ENCODE peak calls at places on chromosome 6, in ten cellular contexts. W is CD8-positive, alpha-beta T cell; Z is NCI-H510A; G is dorsolateral prefrontal cortex; L is activated CD8-positive, alpha-beta T cell treated with anti-CD3 and anti-CD28 coated beads for 36 hours; E is D341Med; Q is brain microvascular endothelial cell; R is PC-9; Y is effector CD4-positive, alpha-beta T cell; U is thoracic aorta. C is an unnamed sample.

GRCh38 chr6:16976418-16977183 is 125.2 kb upstream of the STMND1 start:
- DNase-seq in W (no peak), Z (no peak), G (no peak), L (no peak), E (no peak), Q (no peak), R (no peak), Y (no peak), U (no peak), C (no peak)

GRCh38 chr6:158799051-158799792 is 19.9 kb downstream of the EZR start:
- DNase-seq in W (peak; percentile 10), Z (peak; percentile 43), G (peak; percentile 45), L (no peak), E (peak; percentile 62), Q (peak; percentile 27), R (no peak), Y (no peak), U (no peak), C (no peak)

GRCh38 chr6:43584892-43585570 is 9.0 kb downstream of the POLH start:
- DNase-seq in W (no peak), Z (no peak), G (no peak), L (peak; percentile 18), E (no peak), Q (no peak), R (no peak), Y (no peak), U (no peak), C (no peak)

GRCh38 chr6:90351696-90352095 is 55.1 kb upstream of the BACH2 start:
- DNase-seq in W (no peak), Z (no peak), G (no peak), L (peak; percentile 34), E (no peak), Q (no peak), R (no peak), Y (no peak), U (no peak), C (no peak)

GRCh38 chr6:137883400-137883888 is 16.4 kb downstream of the TNFAIP3 start:
- DNase-seq in W (peak; percentile 61), Z (no peak), G (no peak), L (peak; percentile 59), E (no peak), Q (no peak), R (no peak), Y (peak; percentile 44), U (no peak), C (no peak)

GRCh38 chr6:107806675-107807074 is 17.4 kb downstream of the SCML4 start:
- DNase-seq in W (no peak), Z (no peak), G (no peak), L (no peak), E (peak; percentile 32), Q (no peak), R (no peak), Y (no peak), U (no peak), C (no peak)

GRCh38 chr6:15207923-15208322 is 37.9 kb upstream of the JARID2 start:
- DNase-seq in W (no peak), Z (no peak), G (no peak), L (no peak), E (no peak), Q (peak; percentile 3), R (no peak), Y (no peak), U (no peak), C (no peak)

GRCh38 chr6:158452191-158452590 is 107.7 kb upstream of the TMEM181 start:
- DNase-seq in W (no peak), Z (no peak), G (peak; percentile 25), L (no peak), E (no peak), Q (no peak), R (no peak), Y (no peak), U (no peak), C (peak; percentile 50)

GRCh38 chr6:41336824-41337223 is 1.4 kb downstream of the NCR2 start:
- DNase-seq in W (no peak), Z (no peak), G (no peak), L (no peak), E (no peak), Q (no peak), R (no peak), Y (no peak), U (no peak), C (no peak)

GRCh38 chr6:81630719-81631118 is 121.8 kb downstream of the TENT5A start:
- DNase-seq in W (no peak), Z (no peak), G (no peak), L (no peak), E (no peak), Q (no peak), R (no peak), Y (no peak), U (no peak), C (no peak)

GRCh38 chr6:113529879-113530278 is 327.3 kb upstream of the MARCKS start:
- DNase-seq in W (no peak), Z (no peak), G (no peak), L (no peak), E (no peak), Q (no peak), R (no peak), Y (no peak), U (no peak), C (no peak)

GRCh38 chr6:2102966-2103365 is 142.4 kb downstream of the GMDS start:
- DNase-seq in W (no peak), Z (no peak), G (no peak), L (no peak), E (no peak), Q (no peak), R (no peak), Y (no peak), U (no peak), C (no peak)

GRCh38 chr6:48111143-48111506 is at the start of gene PTCHD4:
- DNase-seq in W (no peak), Z (peak; percentile 75), G (no peak), L (no peak), E (no peak), Q (peak; percentile 32), R (peak; percentile 64), Y (no peak), U (no peak), C (peak; percentile 89)

GRCh38 chr6:136922680-136922996 is 537 bp downstream of the SLC35D3 start:
- DNase-seq in W (peak; percentile 9), Z (no peak), G (no peak), L (peak; percentile 21), E (no peak), Q (no peak), R (no peak), Y (no peak), U (no peak), C (no peak)

GRCh38 chr6:105345506-105345905 is 57.4 kb downstream of the PREP start:
- DNase-seq in W (no peak), Z (no peak), G (no peak), L (no peak), E (no peak), Q (no peak), R (no peak), Y (no peak), U (no peak), C (no peak)

GRCh38 chr6:1486387-1486786 is 97.0 kb downstream of the FOXF2 start:
- DNase-seq in W (no peak), Z (no peak), G (no peak), L (no peak), E (no peak), Q (no peak), R (no peak), Y (no peak), U (no peak), C (peak; percentile 37)

GRCh38 chr6:170605860-170606259 is 21.4 kb upstream of the PDCD2 start:
- DNase-seq in W (no peak), Z (no peak), G (no peak), L (no peak), E (no peak), Q (no peak), R (no peak), Y (no peak), U (no peak), C (no peak)

GRCh38 chr6:89372506-89372901 is 20.0 kb upstream of the UBE2J1 start:
- DNase-seq in W (peak; percentile 15), Z (no peak), G (no peak), L (peak; percentile 35), E (no peak), Q (no peak), R (no peak), Y (no peak), U (no peak), C (no peak)

GRCh38 chr6:160764847-160765246 is 62.8 kb downstream of the PLG start:
- DNase-seq in W (no peak), Z (no peak), G (no peak), L (no peak), E (no peak), Q (no peak), R (no peak), Y (no peak), U (no peak), C (no peak)

GRCh38 chr6:31142356-31142755 is 3.5 kb upstream of the PSORS1C2 start:
- DNase-seq in W (no peak), Z (no peak), G (no peak), L (no peak), E (peak; percentile 73), Q (no peak), R (no peak), Y (no peak), U (no peak), C (no peak)

GRCh38 chr6:132256457-132256856 is 144.8 kb downstream of the MOXD1 start:
- DNase-seq in W (no peak), Z (no peak), G (no peak), L (no peak), E (no peak), Q (no peak), R (no peak), Y (no peak), U (no peak), C (no peak)

C was measured in epithelial cell of prostate.